ENCODE peak calls at places on chromosomes 4 and X, in eight cellular contexts. J, M, V, T, A, R, N and O are unnamed samples.
A peak's percentile ranks its signal among the peaks of the same experiment; 100 is the strongest.

GRCh38 chrX:97858592-97858991 is 974.9 kb downstream of the RPA4 start:
- DNase-seq in J (no peak), M (no peak), V (no peak), T (no peak), A (no peak), R (peak; percentile 4), N (no peak), O (peak; percentile 36)

GRCh38 chr4:76881375-76881774 is 16.6 kb downstream of the SOWAHB start:
- DNase-seq in J (no peak), M (no peak), V (no peak), T (peak; percentile 73), A (no peak), R (no peak), N (no peak), O (no peak)

GRCh38 chrX:18702362-18703195 is 4.9 kb upstream of the PPEF1 start:
- DNase-seq in J (no peak), M (no peak), V (no peak), T (no peak), A (no peak), R (peak; percentile 84), N (peak; percentile 75), O (peak; percentile 43)

GRCh38 chrX:17697191-17697590 is 40.1 kb upstream of the SCML1 start:
- DNase-seq in J (no peak), M (no peak), V (no peak), T (no peak), A (no peak), R (peak; percentile 39), N (peak; percentile 51), O (no peak)

GRCh38 chrX:120736989-120737388 is 107.1 kb upstream of the C1GALT1C1 start:
- DNase-seq in J (no peak), M (no peak), V (no peak), T (no peak), A (no peak), R (no peak), N (no peak), O (no peak)

GRCh38 chrX:49308604-49309269 is 5.3 kb downstream of the GAGE10 start:
- DNase-seq in J (no peak), M (no peak), V (no peak), T (no peak), A (peak; percentile 39), R (peak; percentile 44), N (peak; percentile 55), O (no peak)

GRCh38 chrX:79259073-79259689 is 108.0 kb downstream of the ITM2A start:
- DNase-seq in J (no peak), M (peak; percentile 22), V (no peak), T (no peak), A (peak; percentile 64), R (peak; percentile 11), N (peak; percentile 83), O (no peak)

GRCh38 chr4:14313757-14314156 is 686.2 kb upstream of the BOD1L1 start:
- DNase-seq in J (no peak), M (no peak), V (no peak), T (no peak), A (no peak), R (no peak), N (no peak), O (no peak)